ENCODE peak calls at places on chromosomes 12 and 14, in five cellular contexts. P, Q, K, E and X are unnamed samples.

GRCh38 chr14:67963545-67963944 is 144.0 kb downstream of the RAD51B start:
- DNase-seq in P (no peak), Q (no peak), K (no peak), E (no peak), X (no peak)

GRCh38 chr12:124609041-124609984 is 41.9 kb upstream of the NCOR2 start:
- DNase-seq in E (peak), Q (peak), K (peak), P (peak), X (peak)

GRCh38 chr14:20294636-20295035 is 11.1 kb downstream of the TTC5 start:
- DNase-seq in Q (no peak), P (no peak), K (no peak), E (no peak), X (no peak)

GRCh38 chr12:110073049-110073831 is 24.9 kb upstream of the C12orf76 start:
- DNase-seq in P (peak), E (peak), K (peak), Q (no peak), X (peak)

GRCh38 chr12:106541201-106541600 is 41.6 kb upstream of the RFX4 start:
- DNase-seq in K (no peak), Q (no peak), E (no peak), P (no peak), X (no peak)

GRCh38 chr12:6280053-6280469 is 30.4 kb upstream of the PLEKHG6 start:
- DNase-seq in P (no peak), K (peak), E (no peak), Q (no peak), X (peak)

GRCh38 chr14:59321184-59321952 is 132.9 kb downstream of the DAAM1 start:
- DNase-seq in P (no peak), K (no peak), Q (peak), E (no peak), X (no peak)

GRCh38 chr12:13187399-13187798 is 9.1 kb upstream of the EMP1 start:
- DNase-seq in Q (no peak), P (no peak), E (no peak), K (no peak), X (no peak)

GRCh38 chr12:9651265-9651729 is 18.2 kb upstream of the CLEC2D start:
- DNase-seq in E (no peak), K (no peak), P (no peak), Q (peak), X (no peak)

GRCh38 chr12:495466-495865 is 35.7 kb downstream of the B4GALNT3 start:
- DNase-seq in P (no peak), E (no peak), Q (no peak), K (no peak), X (no peak)

GRCh38 chr12:126770188-126770587 is 1496.8 kb upstream of the TMEM132C start:
- DNase-seq in Q (no peak), K (no peak), E (no peak), P (no peak), X (no peak)

GRCh38 chr12:89529738-89530137 is 3.9 kb upstream of the POC1B start:
- DNase-seq in Q (peak), K (no peak), E (no peak), P (peak), X (no peak)

GRCh38 chr14:98940693-98941437 is 331.1 kb downstream of the BCL11B start:
- DNase-seq in Q (no peak), P (no peak), E (no peak), K (no peak), X (no peak)

GRCh38 chr12:47602949-47603558 is 102.8 kb downstream of the RPAP3 start:
- DNase-seq in E (no peak), Q (no peak), P (no peak), K (no peak), X (no peak)

GRCh38 chr14:99037777-99038176 is 234.2 kb downstream of the BCL11B start:
- DNase-seq in K (no peak), E (no peak), P (no peak), Q (peak), X (no peak)

GRCh38 chr12:100190013-100190394 is 10.6 kb upstream of the ACTR6 start:
- DNase-seq in P (no peak), E (no peak), K (no peak), Q (peak), X (no peak)

GRCh38 chr14:48974994-48975393 is 611.2 kb downstream of the RPS29 start:
- DNase-seq in E (no peak), P (no peak), K (no peak), Q (no peak), X (no peak)

GRCh38 chr14:77043177-77043983 is 14.9 kb upstream of the IRF2BPL start:
- DNase-seq in K (no peak), Q (peak), P (no peak), E (no peak), X (no peak)